ENCODE peak calls at places on chromosome X, in six cellular contexts. M is colonic mucosa, U is tibial nerve, Q is ovary, E is PC-3, K is stomach. F is an unnamed sample.
A peak's percentile ranks its signal among the peaks of the same experiment; 100 is the strongest.

GRCh38 chrX:83819304-83819703 is 41.6 kb upstream of the CYLC1 start:
- DNase-seq in U (no peak), K (no peak), E (no peak), M (no peak), Q (no peak), F (no peak)

GRCh38 chrX:123665197-123665596 is 67.7 kb downstream of the THOC2 start:
- DNase-seq in E (peak; percentile 24), Q (no peak), K (no peak), U (no peak), M (no peak), F (no peak)

GRCh38 chrX:78455901-78456300 is 128.5 kb upstream of the CYSLTR1 start:
- DNase-seq in U (no peak), Q (no peak), E (peak; percentile 77), K (no peak), M (no peak), F (no peak)

GRCh38 chrX:39492495-39493162 is 605.1 kb downstream of the BCOR start:
- DNase-seq in Q (peak; percentile 64), K (no peak), E (no peak), M (no peak), U (no peak), F (no peak)

GRCh38 chrX:32877592-32877991 is 333.8 kb downstream of the DMD start:
- DNase-seq in U (no peak), E (peak; percentile 1), K (no peak), Q (no peak), M (no peak), F (no peak)

GRCh38 chrX:56978172-56978571 is 17.2 kb downstream of the SPIN3 start:
- DNase-seq in U (peak; percentile 26), Q (no peak), M (peak; percentile 45), E (peak; percentile 73), K (no peak), F (no peak)

GRCh38 chrX:113741744-113742143 is 842.1 kb upstream of the HTR2C start:
- DNase-seq in Q (no peak), K (no peak), U (no peak), M (no peak), E (peak; percentile 42), F (no peak)

GRCh38 chrX:54357414-54358377 is at the start of gene WNK3:
- DNase-seq in Q (peak; percentile 90), U (peak; percentile 58), E (peak; percentile 41), K (peak; percentile 63), M (peak; percentile 37), F (peak; percentile 81)

GRCh38 chrX:114611018-114611619 is 27.2 kb downstream of the HTR2C start:
- DNase-seq in E (peak; percentile 65), K (peak; percentile 32), M (peak; percentile 38), Q (no peak), U (peak; percentile 18), F (peak; percentile 15)

GRCh38 chrX:38260231-38260630 is 39.6 kb upstream of the SRPX start:
- DNase-seq in U (no peak), E (peak; percentile 64), M (peak; percentile 44), K (no peak), Q (no peak), F (no peak)

GRCh38 chrX:46704767-46705386 is 54.0 kb downstream of the SLC9A7 start:
- DNase-seq in U (no peak), Q (no peak), M (no peak), E (no peak), K (no peak), F (no peak)

GRCh38 chrX:39619182-39620009 is 478.4 kb downstream of the BCOR start:
- DNase-seq in U (no peak), Q (no peak), E (peak; percentile 4), K (peak; percentile 39), M (no peak), F (no peak)

GRCh38 chrX:39688576-39689373 is 409.0 kb downstream of the BCOR start:
- DNase-seq in E (peak; percentile 50), Q (peak; percentile 82), U (peak; percentile 8), K (peak; percentile 75), M (peak; percentile 65), F (peak; percentile 79)

GRCh38 chrX:50067435-50068292 is 133.1 kb downstream of the AKAP4 start:
- DNase-seq in E (no peak), Q (no peak), U (no peak), K (no peak), M (peak; percentile 57), F (no peak)

GRCh38 chrX:29948653-29949052 is 266.7 kb upstream of the MAGEB2 start:
- DNase-seq in K (no peak), E (peak; percentile 26), U (no peak), M (no peak), Q (no peak), F (no peak)

GRCh38 chrX:136953867-136954787 is 73.6 kb upstream of the RBMX start:
- DNase-seq in K (peak; percentile 70), Q (peak; percentile 71), M (peak; percentile 66), E (peak; percentile 88), U (peak; percentile 52), F (peak; percentile 41)

GRCh38 chrX:20517565-20517964 is 250.9 kb upstream of the RPS6KA3 start:
- DNase-seq in M (no peak), E (no peak), Q (no peak), K (no peak), U (no peak), F (no peak)

GRCh38 chrX:21975827-21976226 is 35.3 kb downstream of the SMS start:
- DNase-seq in K (no peak), M (no peak), U (no peak), E (peak; percentile 66), Q (no peak), F (no peak)

DNA sequence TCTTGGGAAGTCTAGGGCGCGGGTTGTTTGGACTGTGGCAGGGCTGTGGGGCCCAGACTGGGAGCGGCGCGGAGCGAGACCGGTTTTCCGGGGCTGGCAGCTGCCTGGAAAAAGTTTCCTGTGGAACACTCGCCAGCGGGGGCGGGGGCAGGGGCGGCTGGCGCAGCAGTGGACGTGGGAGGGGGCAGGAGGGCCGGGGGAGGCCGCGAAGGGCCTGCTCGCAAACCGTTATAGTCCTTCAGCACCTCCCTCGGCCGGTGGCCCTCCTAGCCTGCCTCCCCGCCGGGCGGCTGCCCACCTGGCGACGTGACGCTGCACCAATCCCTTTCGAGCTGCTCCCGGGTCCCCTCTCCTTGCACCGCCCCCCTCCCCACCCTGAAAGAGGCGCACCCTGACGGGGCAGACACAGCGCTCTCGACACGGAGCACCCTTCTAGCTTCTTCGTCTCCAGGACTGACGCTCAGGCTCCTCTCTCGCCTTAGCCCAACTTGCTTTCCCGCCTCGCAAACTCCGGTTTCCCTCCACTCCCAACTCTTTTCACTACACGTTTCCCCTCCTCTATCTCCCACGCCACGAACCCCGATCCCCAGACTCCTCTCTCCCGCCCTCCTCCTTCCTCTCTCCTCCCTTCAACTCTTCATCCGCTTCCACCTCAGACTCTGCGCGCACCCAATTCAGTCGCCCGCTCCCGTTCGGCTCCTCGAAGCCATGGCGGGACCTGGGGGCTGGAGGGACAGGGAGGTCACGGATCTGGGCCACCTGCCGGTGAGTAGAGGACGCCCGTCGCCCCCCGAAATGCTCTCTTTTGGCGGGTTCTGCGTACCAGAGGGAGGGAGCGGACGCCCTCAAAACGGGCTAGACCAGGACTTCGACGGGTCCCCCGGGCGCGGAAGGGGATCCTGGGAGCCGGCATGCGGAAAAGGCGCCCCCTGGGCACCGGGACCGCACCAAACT is at the start of gene NRK:
- DNase-seq in U (no peak), K (no peak), Q (peak; percentile 74), E (no peak), M (no peak), F (peak; percentile 15)
- H3K9me3 ChIP-seq in U (no peaks in the 10 kb centered on the region), K (peaks cover 16% of the 10 kb centered on the region), Q (no peaks in the 10 kb centered on the region), E (no peaks in the 10 kb centered on the region), M (no peaks in the 10 kb centered on the region), F (no peaks in the 10 kb centered on the region)

DNA sequence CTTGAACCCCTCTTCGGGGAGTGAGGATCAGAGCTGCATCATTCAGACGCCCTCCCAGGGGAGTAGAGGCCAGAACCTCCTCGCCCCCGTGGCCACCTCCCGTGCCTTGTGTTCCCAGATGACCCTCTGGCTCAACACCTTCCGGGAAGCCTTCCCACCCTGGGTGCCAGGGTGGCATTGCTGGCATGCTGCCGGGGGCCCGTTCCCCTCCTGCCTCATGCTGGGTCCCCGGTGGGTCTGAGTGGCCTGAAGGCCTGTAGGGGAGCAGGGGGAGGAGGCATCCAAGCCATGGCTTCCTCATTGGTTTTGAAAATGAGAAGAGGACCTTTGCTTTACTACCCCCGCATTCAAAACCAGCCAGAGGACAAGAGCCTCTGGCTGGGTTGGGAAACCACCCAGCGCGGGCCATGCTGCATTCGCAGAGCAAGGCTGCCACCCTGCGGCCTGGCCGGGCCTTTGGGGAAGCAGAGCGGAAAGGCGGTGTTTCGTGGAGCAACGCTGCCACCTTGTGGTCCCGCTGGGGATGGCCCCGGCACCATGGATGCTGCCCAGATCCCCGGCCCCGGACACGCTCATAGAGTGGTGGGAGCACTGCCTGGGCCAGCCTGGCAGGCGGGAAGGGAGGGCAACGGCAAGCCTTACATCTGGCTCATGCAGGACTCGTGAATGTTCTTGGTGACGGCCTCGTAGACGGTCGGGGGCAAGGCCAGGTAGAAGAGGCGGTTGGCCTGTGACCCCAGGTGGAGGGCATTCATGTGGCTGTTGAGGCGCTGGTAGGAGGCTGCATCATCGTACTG is 11.9 kb downstream of the G6PD start:
- DNase-seq in Q (peak; percentile 92), M (peak; percentile 91), K (peak; percentile 93), E (peak; percentile 85), U (peak; percentile 70), F (peak; percentile 90)
- H3K4me1 ChIP-seq in Q (peaks cover 3% of the 10 kb centered on the region), M (no peaks in the 10 kb centered on the region), K (peaks cover 7% of the 10 kb centered on the region), E (peaks cover 3% of the 10 kb centered on the region), U (no peaks in the 10 kb centered on the region), F (peaks cover 4% of the 10 kb centered on the region)

DNA sequence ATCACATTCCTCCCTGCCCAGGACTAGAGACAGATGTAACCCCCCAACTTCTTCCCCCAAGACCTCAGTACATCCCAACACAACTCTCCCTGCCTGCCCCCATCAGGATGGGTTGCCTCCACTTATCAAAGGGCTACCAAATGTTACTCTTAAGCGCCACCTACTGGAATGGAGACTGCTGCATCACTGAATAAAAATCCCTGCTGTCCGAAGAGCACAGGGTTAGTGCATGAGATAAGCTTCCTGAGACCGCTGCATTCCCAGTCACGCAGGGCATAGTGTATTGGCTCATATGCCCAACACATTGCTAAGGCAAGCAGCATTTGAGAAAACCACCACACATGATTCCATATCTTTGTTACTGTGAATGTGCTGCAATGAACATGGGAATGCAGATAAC is 544.5 kb downstream of the PPP4R3C start:
- DNase-seq in Q (no peak), U (no peak), E (peak; percentile 3), M (no peak), K (no peak), F (no peak)
- TF ChIP-seq CTCF in Q (no peak), U (no peak), E (peak; percentile 35), M (no peak), K (no peak), F (peak; percentile 6)

GRCh38 chrX:1222511-1223252 is 10.2 kb upstream of the CRLF2 start:
- DNase-seq in K (no peak), Q (no peak), U (no peak), E (peak; percentile 64), M (no peak), F (no peak)

GRCh38 chrX:1221296-1221845 is 8.9 kb upstream of the CRLF2 start:
- DNase-seq in E (no peak), K (no peak), U (no peak), Q (no peak), M (no peak), F (no peak)

GRCh38 chrX:1226249-1226648 is 13.8 kb upstream of the CRLF2 start:
- DNase-seq in K (no peak), Q (no peak), U (no peak), M (no peak), E (no peak), F (no peak)

GRCh38 chrX:1223253-1223621 is 10.8 kb upstream of the CRLF2 start:
- DNase-seq in U (no peak), Q (no peak), K (no peak), E (no peak), M (no peak), F (no peak)

DNA sequence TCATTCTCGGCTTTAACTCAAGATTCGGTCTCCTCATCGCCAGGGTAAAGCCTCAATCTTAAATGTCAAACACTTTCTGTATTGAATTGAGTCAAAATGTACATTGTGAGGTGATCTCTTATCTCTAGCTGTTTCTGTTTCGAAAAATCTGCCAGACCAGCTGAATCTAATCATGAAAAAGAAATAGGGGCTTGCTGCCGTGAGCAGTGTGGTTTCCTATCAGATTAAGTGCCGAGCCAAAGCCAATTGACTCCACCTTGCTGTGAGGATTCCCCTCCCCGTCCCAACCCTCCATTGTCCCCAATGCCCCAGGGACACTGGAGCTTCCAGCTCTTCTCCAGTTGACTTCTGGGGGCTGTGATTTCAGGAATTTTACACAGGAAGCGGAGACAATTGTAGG is 12.5 kb upstream of the CRLF2 start:
- DNase-seq in K (no peak), M (no peak), U (no peak), E (no peak), Q (no peak), F (no peak)
- H3K9me3 ChIP-seq in K (peaks cover 13% of the 10 kb centered on the region), M (no peaks in the 10 kb centered on the region), U (no peaks in the 10 kb centered on the region), E (no peaks in the 10 kb centered on the region), Q (no peaks in the 10 kb centered on the region), F (peaks cover 4% of the 10 kb centered on the region)

F was measured in heart left ventricle.